ENCODE peak calls at places on chromosome 5, in six cellular contexts. N is T-helper 17 cell; G is Caki2; U is activated T-helper 1 cell treated with anti-CD3 and anti-CD28 coated beads, Interleukin-2, amount 50 U/mL, for 16 hours; W is amniotic stem cell; T is CD8-positive, alpha-beta T cell. H is an unnamed sample.

GRCh38 chr5:112614986-112615385 is 122.7 kb upstream of the APC start:
- DNase-seq in N (no peak), W (no peak), T (no peak), U (no peak), G (no peak), H (peak)

GRCh38 chr5:62431735-62432617 is 19.4 kb downstream of the IPO11 start:
- DNase-seq in W (no peak), T (no peak), U (no peak), G (no peak), N (no peak), H (no peak)

GRCh38 chr5:74316064-74316586 is 324.4 kb downstream of the ENC1 start:
- DNase-seq in N (no peak), W (peak), U (no peak), G (peak), T (no peak), H (peak)

GRCh38 chr5:119785057-119785456 is 155.7 kb downstream of the FAM170A start:
- DNase-seq in G (no peak), N (no peak), U (no peak), W (no peak), T (no peak), H (no peak)

GRCh38 chr5:152404494-152404893 is 585 bp downstream of the NMUR2 start:
- DNase-seq in W (no peak), U (no peak), N (no peak), T (no peak), G (peak), H (no peak)

GRCh38 chr5:147628054-147628895 is 118.4 kb upstream of the DPYSL3 start:
- DNase-seq in G (peak), N (peak), U (no peak), W (peak), T (peak), H (peak)

GRCh38 chr5:177301503-177302165 is 1.9 kb downstream of the RAB24 start:
- DNase-seq in N (no peak), T (no peak), U (no peak), G (peak), W (no peak), H (peak)

GRCh38 chr5:169686137-169686536 is 49.1 kb downstream of the DOCK2 start:
- DNase-seq in N (no peak), T (no peak), W (no peak), G (peak), U (no peak), H (no peak)

GRCh38 chr5:136720674-136721073 is 355.3 kb upstream of the TRPC7 start:
- DNase-seq in W (no peak), N (no peak), G (no peak), U (no peak), T (no peak), H (no peak)

GRCh38 chr5:72067682-72068470 is 39.4 kb upstream of the MAP1B start:
- DNase-seq in W (peak), U (no peak), T (no peak), G (peak), N (no peak), H (peak)

GRCh38 chr5:99807346-99807745 is 727.8 kb upstream of the FAM174A start:
- DNase-seq in U (no peak), N (no peak), W (no peak), G (no peak), T (no peak), H (no peak)

GRCh38 chr5:102879741-102880140 is 124.6 kb downstream of the PAM start:
- DNase-seq in U (no peak), W (no peak), N (no peak), G (no peak), T (no peak), H (no peak)

GRCh38 chr5:56327810-56328209 is 94.7 kb upstream of the ANKRD55 start:
- DNase-seq in T (no peak), N (no peak), U (peak), W (no peak), G (no peak), H (no peak)

GRCh38 chr5:36521838-36522745 is 84.3 kb upstream of the SLC1A3 start:
- DNase-seq in G (no peak), N (no peak), T (no peak), W (no peak), U (no peak), H (peak)

GRCh38 chr5:2282034-2282690 is 399.4 kb upstream of the IRX4 start:
- DNase-seq in W (no peak), N (no peak), U (no peak), T (no peak), G (no peak), H (no peak)

GRCh38 chr5:98933446-98934072 is 4.8 kb upstream of the CHD1 start:
- DNase-seq in T (no peak), W (no peak), N (no peak), G (no peak), U (no peak), H (no peak)

GRCh38 chr5:38853753-38854470 is 8.1 kb downstream of the OSMR start:
- DNase-seq in T (no peak), G (peak), N (no peak), W (peak), U (no peak), H (peak)

GRCh38 chr5:93575466-93575865 is 5.6 kb downstream of the NR2F1-AS1 start:
- DNase-seq in T (no peak), N (no peak), U (no peak), G (no peak), W (no peak), H (no peak)

GRCh38 chr5:14265574-14265973 is 122.4 kb downstream of the TRIO start:
- DNase-seq in T (no peak), N (no peak), W (peak), G (peak), U (no peak), H (peak)

GRCh38 chr5:151740336-151740942 is 18.0 kb downstream of the ATOX1 start:
- DNase-seq in T (peak), G (peak), W (peak), U (no peak), N (peak), H (peak)

GRCh38 chr5:119340597-119341218 is 15.1 kb upstream of the TNFAIP8 start:
- DNase-seq in N (no peak), T (peak), U (no peak), G (no peak), W (no peak), H (no peak)